ENCODE peak calls at places on chromosomes 3 and 15, in five cellular contexts. A is H1, H is IMR-90, O is trophoblast cell, L is mesendoderm. V is an unnamed sample.

GRCh38 chr3:149366031-149366430 is 11.4 kb downstream of the TM4SF1 start:
- DNase-seq in A (no peak), H (no peak), O (peak), L (no peak), V (no peak)

GRCh38 chr15:31328425-31328998 is 1.9 kb downstream of the KLF13 start:
- DNase-seq in A (no peak), H (peak), O (peak), L (no peak), V (peak)

GRCh38 chr15:61216519-61216918 is 12.6 kb downstream of the RORA start:
- DNase-seq in A (peak), H (no peak), O (no peak), L (peak), V (no peak)

GRCh38 chr3:100902572-100902971 is 90.6 kb downstream of the ABI3BP start:
- DNase-seq in A (no peak), H (peak), O (no peak), L (no peak), V (no peak)

GRCh38 chr3:85251766-85252165 is 293.0 kb downstream of the CADM2 start:
- DNase-seq in A (no peak), H (no peak), O (no peak), L (no peak), V (no peak)

GRCh38 chr15:70149667-70150404 is 52.1 kb upstream of the TLE3 start:
- DNase-seq in A (no peak), H (peak), O (peak), L (peak), V (peak)

GRCh38 chr3:54134713-54135112 is 12.4 kb downstream of the CACNA2D3 start:
- DNase-seq in A (no peak), H (no peak), O (no peak), L (no peak), V (no peak)

GRCh38 chr3:11549580-11550140 is 94.1 kb downstream of the VGLL4 start:
- DNase-seq in A (no peak), H (no peak), O (no peak), L (no peak), V (no peak)

GRCh38 chr3:114178770-114179368 is at the start of gene DRD3:
- DNase-seq in A (peak), H (peak), O (peak), L (peak), V (peak)

GRCh38 chr15:68712886-68713285 is 107.8 kb downstream of the ANP32A start:
- DNase-seq in A (no peak), H (no peak), O (no peak), L (no peak), V (no peak)

GRCh38 chr15:78004919-78005634 is 72.4 kb downstream of the TBC1D2B start:
- DNase-seq in A (no peak), H (peak), O (no peak), L (peak), V (peak)

DNA sequence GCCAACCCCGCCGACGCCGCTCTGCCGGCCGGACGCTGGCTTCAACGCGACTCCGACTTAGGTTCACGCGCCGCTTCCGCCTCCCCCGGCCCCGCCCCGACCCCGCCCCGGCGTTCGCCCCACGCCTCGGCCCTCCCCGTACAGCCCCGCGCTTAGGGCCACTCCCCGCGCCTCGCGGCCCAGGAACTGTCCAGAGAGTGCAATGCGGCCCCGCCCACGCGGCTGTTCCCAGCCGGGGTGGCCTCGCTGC is at the start of gene UBP1:
- DNase-seq in A (no peak), H (no peak), O (no peak), L (no peak), V (no peak)
- H3K23ac ChIP-seq in A (no peak), H (peak), O (peak), L (peak), V (no peak)

DNA sequence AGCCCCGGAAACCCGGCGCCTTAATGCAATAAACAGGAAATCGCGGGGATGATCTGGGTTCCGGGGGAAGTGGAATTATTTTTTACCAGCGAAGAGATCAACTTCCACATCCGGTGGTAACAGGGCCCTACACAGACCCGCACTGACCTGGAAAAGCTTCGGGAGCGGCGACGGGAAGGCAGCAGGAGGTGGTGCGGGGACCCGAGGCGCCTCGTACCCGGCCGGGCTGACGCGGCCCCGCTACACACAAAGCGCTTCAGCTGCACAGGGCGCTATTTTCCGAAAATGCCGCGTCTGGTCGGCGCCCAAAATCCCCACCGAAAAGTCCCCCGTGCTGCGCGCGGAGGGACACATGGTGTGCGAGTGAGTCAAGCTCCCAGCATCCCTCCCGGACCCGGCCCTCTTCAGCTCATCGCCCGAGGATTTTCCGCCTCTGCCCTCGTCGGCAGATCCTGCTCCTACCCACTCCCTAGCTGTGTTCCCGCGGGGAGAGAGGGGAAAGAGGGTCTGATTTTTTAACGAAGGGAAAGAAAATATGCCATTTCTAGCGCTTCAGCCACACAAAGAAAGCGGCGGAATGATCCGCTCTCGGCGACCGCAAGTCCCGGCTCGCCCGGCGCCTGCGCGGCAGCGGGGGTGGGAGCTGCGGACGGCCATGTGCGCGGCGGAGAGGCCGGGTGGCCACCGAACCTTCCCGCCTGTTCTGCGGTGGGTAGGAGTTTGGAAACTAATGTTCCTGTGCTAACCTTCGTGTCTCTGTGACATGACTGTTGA is at the start of gene GABPB1:
- DNase-seq in A (peak), H (peak), O (peak), L (peak), V (peak)
- H2BK120ac ChIP-seq in A (peak), H (peak), O (peak), L (peak), V (peak)

GRCh38 chr3:50318163-50318562 is 4.4 kb downstream of the HYAL2 start:
- DNase-seq in A (no peak), H (no peak), O (no peak), L (no peak), V (no peak)
- H3K23ac ChIP-seq in A (no peak), H (no peak), O (no peak), L (no peak), V (no peak)

GRCh38 chr15:89461386-89461785 is 35.0 kb downstream of the RHCG start:
- DNase-seq in A (no peak), H (no peak), O (no peak), L (no peak), V (no peak)
- H2BK120ac ChIP-seq in A (no peak), H (no peak), O (no peak), L (no peak), V (no peak)

GRCh38 chr3:52794612-52795099 is at the start of gene ITIH3:
- DNase-seq in A (no peak), H (no peak), O (no peak), L (no peak), V (no peak)
- H3K23ac ChIP-seq in A (no peak), H (no peak), O (no peak), L (no peak), V (no peak)

V was measured in mesenchymal stem cell.